ENCODE peak calls at places on chromosome 14, in six cellular contexts. M is astrocyte, D is stomach, R is MCF 10A, U is progenitor cell of endocrine pancreas, G is left ventricle myocardium inferior. Y is an unnamed sample.

GRCh38 chr14:102363182-102363952 is 626 bp downstream of the TECPR2 start:
- DNase-seq in M (peak; percentile 36), D (peak; percentile 40), R (peak; percentile 25), U (no peak), G (peak; percentile 53), Y (no peak)

GRCh38 chr14:32968972-32969544 is 30.4 kb downstream of the NPAS3 start:
- DNase-seq in M (no peak), D (no peak), R (no peak), U (no peak), G (no peak), Y (no peak)

GRCh38 chr14:65356327-65356836 is 56.1 kb upstream of the FUT8 start:
- DNase-seq in M (peak; percentile 85), D (peak; percentile 72), R (peak; percentile 99), U (no peak), G (no peak), Y (no peak)

GRCh38 chr14:104560586-104560945 is 19.0 kb upstream of the C14orf180 start:
- DNase-seq in M (no peak), D (no peak), R (no peak), U (no peak), G (no peak), Y (no peak)

GRCh38 chr14:96285667-96286066 is 29.7 kb downstream of the BDKRB1 start:
- DNase-seq in M (peak; percentile 21), D (no peak), R (no peak), U (no peak), G (peak; percentile 18), Y (no peak)

GRCh38 chr14:77442196-77442595 is 15.2 kb downstream of the VIPAS39 start:
- DNase-seq in M (no peak), D (no peak), R (no peak), U (no peak), G (no peak), Y (no peak)

GRCh38 chr14:22848391-22849164 is 12.2 kb downstream of the MMP14 start:
- DNase-seq in M (peak; percentile 85), D (peak; percentile 44), R (no peak), U (no peak), G (peak; percentile 66), Y (no peak)

GRCh38 chr14:24308342-24309124 is 756 bp upstream of the CIDEB start:
- DNase-seq in M (no peak), D (no peak), R (no peak), U (no peak), G (no peak), Y (no peak)

GRCh38 chr14:56816575-56817391 is 6.5 kb upstream of the OTX2 start:
- DNase-seq in M (no peak), D (no peak), R (no peak), U (no peak), G (no peak), Y (no peak)

GRCh38 chr14:75242546-75243273 is 35.9 kb upstream of the FOS start:
- DNase-seq in M (peak; percentile 83), D (no peak), R (peak; percentile 95), U (no peak), G (peak; percentile 28), Y (no peak)

GRCh38 chr14:86510503-86510902 is 980.6 kb downstream of the FLRT2 start:
- DNase-seq in M (peak; percentile 77), D (no peak), R (no peak), U (no peak), G (no peak), Y (no peak)

GRCh38 chr14:76267322-76268012 is 108.5 kb upstream of the ESRRB start:
- DNase-seq in M (peak; percentile 8), D (peak; percentile 45), R (no peak), U (peak; percentile 30), G (peak; percentile 68), Y (no peak)

GRCh38 chr14:74510955-74511354 is 17.4 kb downstream of the ISCA2 start:
- DNase-seq in M (peak; percentile 52), D (no peak), R (no peak), U (no peak), G (no peak), Y (no peak)

GRCh38 chr14:30928462-30928861 is 54.1 kb downstream of the COCH start:
- DNase-seq in M (peak; percentile 26), D (no peak), R (no peak), U (no peak), G (no peak), Y (no peak)

GRCh38 chr14:94290197-94290596 is 2.9 kb downstream of the SERPINA10 start:
- DNase-seq in M (no peak), D (no peak), R (no peak), U (no peak), G (no peak), Y (no peak)

GRCh38 chr14:98698341-98698740 is 573.7 kb downstream of the BCL11B start:
- DNase-seq in M (no peak), D (no peak), R (no peak), U (no peak), G (no peak), Y (no peak)

GRCh38 chr14:90398315-90398811 is 1.5 kb downstream of the CALM1 start:
- DNase-seq in M (no peak), D (peak; percentile 44), R (peak; percentile 34), U (peak; percentile 26), G (no peak), Y (no peak)

GRCh38 chr14:23430733-23431105 is 4.7 kb downstream of the MYH7 start:
- DNase-seq in M (peak; percentile 4), D (no peak), R (no peak), U (no peak), G (no peak), Y (no peak)

GRCh38 chr14:54767450-54767849 is 135.2 kb downstream of the GCH1 start:
- DNase-seq in M (no peak), D (no peak), R (no peak), U (no peak), G (no peak), Y (no peak)

GRCh38 chr14:91140672-91141071 is 26.8 kb downstream of the DGLUCY start:
- DNase-seq in M (no peak), D (peak; percentile 45), R (peak; percentile 74), U (no peak), G (no peak), Y (no peak)

GRCh38 chr14:31042300-31042699 is 16.1 kb upstream of the STRN3 start:
- DNase-seq in M (no peak), D (no peak), R (no peak), U (no peak), G (no peak), Y (no peak)

GRCh38 chr14:59601056-59601455 is 24.4 kb upstream of the CCDC175 start:
- DNase-seq in M (no peak), D (no peak), R (no peak), U (no peak), G (no peak), Y (no peak)

GRCh38 chr14:92792885-92793284 is 1.2 kb upstream of the GOLGA5 start:
- DNase-seq in M (no peak), D (no peak), R (peak; percentile 11), U (no peak), G (no peak), Y (no peak)

GRCh38 chr14:51139221-51139681 is 44.3 kb upstream of the TRIM9 start:
- DNase-seq in M (no peak), D (no peak), R (peak; percentile 86), U (no peak), G (no peak), Y (no peak)

GRCh38 chr14:23646648-23647549 is 10.7 kb downstream of the DHRS2 start:
- DNase-seq in M (no peak), D (no peak), R (peak; percentile 13), U (no peak), G (no peak), Y (no peak)

GRCh38 chr14:61621444-61621843 is 73.9 kb upstream of the HIF1A start:
- DNase-seq in M (no peak), D (no peak), R (no peak), U (no peak), G (no peak), Y (no peak)

GRCh38 chr14:45679852-45680251 is 426.9 kb upstream of the MIS18BP1 start:
- DNase-seq in M (peak; percentile 89), D (no peak), R (peak; percentile 61), U (no peak), G (no peak), Y (no peak)

GRCh38 chr14:38285962-38286361 is 30.1 kb upstream of the CLEC14A start:
- DNase-seq in M (peak; percentile 6), D (no peak), R (no peak), U (no peak), G (no peak), Y (no peak)

GRCh38 chr14:37142835-37143499 is 29.4 kb downstream of the SLC25A21 start:
- DNase-seq in M (peak; percentile 94), D (no peak), R (peak; percentile 51), U (no peak), G (no peak), Y (no peak)

GRCh38 chr14:56461876-56462275 is 117.7 kb upstream of the TMEM260 start:
- DNase-seq in M (no peak), D (no peak), R (no peak), U (no peak), G (no peak), Y (no peak)

GRCh38 chr14:37466623-37467088 is 128.4 kb downstream of the FOXA1 start:
- DNase-seq in M (no peak), D (no peak), R (no peak), U (no peak), G (no peak), Y (no peak)

GRCh38 chr14:99560946-99561683 is 42.9 kb downstream of the CCDC85C start:
- DNase-seq in M (no peak), D (peak; percentile 79), R (no peak), U (no peak), G (peak; percentile 64), Y (no peak)

GRCh38 chr14:89387922-89388685 is 28.9 kb downstream of the FOXN3 start:
- DNase-seq in M (no peak), D (no peak), R (no peak), U (no peak), G (no peak), Y (no peak)

GRCh38 chr14:34301107-34301734 is 160.8 kb downstream of the SPTSSA start:
- DNase-seq in M (peak; percentile 34), D (no peak), R (peak; percentile 73), U (no peak), G (no peak), Y (no peak)
- TF ChIP-seq CTCF in M (peak; percentile 69), D (peak; percentile 56), R (peak; percentile 76), U (peak; percentile 72), G (peak; percentile 73), Y (peak; percentile 60)

GRCh38 chr14:49206832-49207231 is 379.3 kb downstream of the RPS29 start:
- DNase-seq in M (no peak), D (no peak), R (no peak), U (no peak), G (no peak), Y (no peak)
- TF ChIP-seq CTCF in M (no peak), D (no peak), R (no peak), U (no peak), G (no peak), Y (peak; percentile 3)

GRCh38 chr14:66507722-66508546 is at the start of gene GPHN:
- DNase-seq in M (peak; percentile 99), D (peak; percentile 96), R (peak; percentile 99), U (peak; percentile 85), G (peak; percentile 97), Y (peak; percentile 95)
- TF ChIP-seq CTCF in M (no peak), D (no peak), R (peak; percentile 21), U (no peak), G (peak; percentile 63), Y (peak; percentile 14)

DNA sequence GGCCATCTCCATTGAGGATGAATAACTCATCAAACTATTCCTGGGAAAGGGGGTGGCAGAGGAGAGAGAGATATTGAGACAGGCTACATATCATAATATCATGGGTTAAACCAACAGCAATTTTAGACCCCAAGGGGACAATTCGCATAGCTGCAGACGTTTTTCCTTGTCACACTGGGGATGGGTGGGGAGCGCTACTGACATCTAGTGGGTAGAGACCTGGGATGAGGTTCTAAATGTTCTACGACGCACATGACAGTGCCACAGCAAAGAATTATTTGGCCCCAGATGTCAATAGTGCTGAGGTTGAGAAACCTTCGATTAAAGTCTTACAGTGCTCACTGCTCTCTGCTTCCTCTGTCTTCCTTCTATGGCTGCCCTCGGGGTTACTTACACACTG is 425.6 kb downstream of the NRXN3 start:
- DNase-seq in M (no peak), D (no peak), R (no peak), U (no peak), G (no peak), Y (no peak)
- TF ChIP-seq CTCF in M (peak; percentile 33), D (no peak), R (no peak), U (peak; percentile 34), G (no peak), Y (peak; percentile 33)

Y was measured in GM12864.